ENCODE peak calls at places on chromosomes 16 and 17, in nine cellular contexts. Y, H, A, J, U, Q, V, K and N are unnamed samples.

GRCh38 chr17:72426948-72427760 is 306.3 kb downstream of the SOX9 start:
- DNase-seq in J (no peak), V (peak; percentile 36), A (no peak), Y (no peak), H (no peak), U (no peak), Q (no peak), K (no peak), N (no peak)

GRCh38 chr17:34769049-34769448 is 189.7 kb downstream of the TMEM132E start:
- DNase-seq in Q (no peak), U (no peak), V (no peak), J (no peak), A (no peak), H (peak; percentile 22), Y (no peak), K (no peak), N (no peak)

GRCh38 chr17:42031584-42031983 is 11.7 kb downstream of the NKIRAS2 start:
- DNase-seq in A (no peak), Q (no peak), Y (no peak), J (no peak), K (no peak), V (no peak), H (no peak), U (no peak), N (no peak)

GRCh38 chr17:12789075-12789975 is at the start of gene ARHGAP44:
- DNase-seq in Y (peak; percentile 30), J (no peak), U (peak; percentile 56), V (peak; percentile 73), H (peak; percentile 78), A (no peak), K (peak; percentile 66), Q (peak; percentile 9), N (peak; percentile 74)

GRCh38 chr16:22977294-22977697 is 163.3 kb downstream of the HS3ST2 start:
- DNase-seq in A (no peak), H (no peak), V (no peak), J (no peak), Q (no peak), U (peak; percentile 4), K (no peak), Y (peak; percentile 34), N (no peak)

GRCh38 chr16:672371-672770 is 3.1 kb upstream of the RHBDL1 start:
- DNase-seq in A (no peak), Y (no peak), J (no peak), V (no peak), Q (no peak), U (no peak), K (no peak), H (no peak), N (no peak)

GRCh38 chr16:47888142-47888541 is 267.7 kb downstream of the ABCC12 start:
- DNase-seq in H (no peak), V (no peak), Q (peak; percentile 51), Y (peak; percentile 51), K (no peak), A (no peak), U (no peak), J (no peak), N (no peak)

GRCh38 chr17:52383493-52384100 is 225.1 kb upstream of the CA10 start:
- DNase-seq in A (no peak), V (peak; percentile 71), J (no peak), K (peak; percentile 54), H (no peak), Q (peak; percentile 9), U (peak; percentile 25), Y (no peak), N (peak; percentile 33)

GRCh38 chr16:22342082-22342481 is 32.3 kb downstream of the CDR2 start:
- DNase-seq in Q (no peak), V (no peak), Y (no peak), K (no peak), U (no peak), H (no peak), J (no peak), A (no peak), N (no peak)

GRCh38 chr17:2892305-2892971 is 96.2 kb downstream of the RAP1GAP2 start:
- DNase-seq in A (no peak), Q (peak; percentile 97), J (no peak), H (no peak), K (no peak), Y (peak; percentile 83), V (peak; percentile 74), U (peak; percentile 96), N (no peak)

GRCh38 chr17:65936013-65936412 is 255.9 kb downstream of the CEP112 start:
- DNase-seq in K (no peak), H (no peak), V (no peak), Y (peak; percentile 30), Q (no peak), U (peak; percentile 67), A (no peak), J (no peak), N (no peak)

GRCh38 chr17:80855968-80856862 is 135.4 kb upstream of the CHMP6 start:
- DNase-seq in J (peak; percentile 63), Q (peak; percentile 87), K (no peak), Y (peak; percentile 98), A (peak; percentile 48), U (peak; percentile 99), V (peak; percentile 50), H (no peak), N (no peak)

GRCh38 chr17:48469227-48469626 is 39.2 kb upstream of the SKAP1 start:
- DNase-seq in Q (no peak), Y (no peak), U (no peak), K (no peak), A (no peak), H (no peak), V (no peak), J (no peak), N (no peak)

GRCh38 chr17:76243826-76244679 is 3.8 kb upstream of the RNF157 start:
- DNase-seq in Q (no peak), A (no peak), U (peak; percentile 51), K (no peak), J (no peak), H (no peak), Y (no peak), V (no peak), N (no peak)

GRCh38 chr17:20281860-20282259 is 185.5 kb downstream of the LGALS9B start:
- DNase-seq in V (no peak), K (peak; percentile 46), H (no peak), Y (no peak), J (no peak), Q (no peak), U (no peak), A (no peak), N (no peak)

GRCh38 chr17:35183332-35183731 is 10.9 kb downstream of the SLC35G3 start:
- DNase-seq in Q (no peak), J (no peak), A (no peak), Y (no peak), V (no peak), K (no peak), H (peak; percentile 53), U (no peak), N (no peak)

GRCh38 chr16:6144441-6144840 is 1046.8 kb upstream of the EEF2KMT start:
- DNase-seq in Y (no peak), Q (no peak), J (no peak), H (no peak), K (no peak), A (no peak), V (no peak), U (no peak), N (no peak)

GRCh38 chr16:6148361-6148760 is 1050.8 kb upstream of the EEF2KMT start:
- DNase-seq in Q (no peak), U (no peak), K (no peak), Y (no peak), H (no peak), A (no peak), J (no peak), V (no peak), N (no peak)

GRCh38 chr16:6149031-6149430 is 1051.4 kb upstream of the EEF2KMT start:
- DNase-seq in V (no peak), U (no peak), J (no peak), Y (no peak), A (no peak), H (no peak), K (no peak), Q (no peak), N (no peak)

GRCh38 chr16:6146874-6147425 is 1049.4 kb upstream of the EEF2KMT start:
- DNase-seq in U (no peak), J (no peak), H (no peak), A (no peak), K (no peak), Y (no peak), V (no peak), Q (no peak), N (no peak)
- TF ChIP-seq CTCF in U (no peak), J (no peak), H (no peak), A (no peak), K (no peak), Y (peak; percentile 59), V (no peak), Q (no peak), N (no peak)

GRCh38 chr16:35146031-35146710 is 1686.8 kb downstream of the TP53TG3F start:
- DNase-seq in K (no peak), V (no peak), A (no peak), U (no peak), Q (no peak), Y (no peak), J (no peak), H (no peak), N (no peak)

GRCh38 chr16:35146723-35147458 is 1687.5 kb downstream of the TP53TG3F start:
- DNase-seq in H (no peak), V (no peak), Y (no peak), U (no peak), K (no peak), Q (no peak), J (no peak), A (no peak), N (no peak)

GRCh38 chr16:35148748-35149147 is 1689.3 kb downstream of the TP53TG3F start:
- DNase-seq in V (no peak), K (no peak), A (no peak), H (no peak), U (no peak), Y (no peak), J (no peak), Q (no peak), N (no peak)

GRCh38 chr16:35149550-35149949 is 1690.1 kb downstream of the TP53TG3F start:
- DNase-seq in Q (no peak), K (no peak), J (no peak), V (no peak), U (no peak), A (no peak), Y (no peak), H (no peak), N (no peak)

GRCh38 chr16:35147556-35148504 is 1688.4 kb downstream of the TP53TG3F start:
- DNase-seq in H (no peak), A (no peak), Q (no peak), K (no peak), J (no peak), V (no peak), Y (no peak), U (no peak), N (no peak)
- TF ChIP-seq CTCF in H (no peak), A (no peak), Q (no peak), K (no peak), J (no peak), V (no peak), Y (no peak), U (no peak), N (no peak)

GRCh38 chr17:78840780-78841611 is at the start of gene USP36:
- DNase-seq in A (peak; percentile 100), U (peak; percentile 99), K (peak; percentile 99), J (peak; percentile 100), Q (peak; percentile 89), H (peak; percentile 99), Y (peak; percentile 97), V (peak; percentile 100), N (peak; percentile 99)
- TF ChIP-seq CTCF in A (peak; percentile 44), U (no peak), K (peak; percentile 2), J (no peak), Q (no peak), H (no peak), Y (peak; percentile 17), V (no peak), N (peak; percentile 29)

GRCh38 chr17:5281814-5282638 is at the start of gene RABEP1:
- DNase-seq in A (peak; percentile 95), Q (no peak), J (peak; percentile 90), V (peak; percentile 93), K (peak; percentile 93), Y (peak; percentile 82), H (peak; percentile 89), U (peak; percentile 82), N (peak; percentile 88)
- TF ChIP-seq CTCF in A (peak; percentile 43), Q (no peak), J (no peak), V (no peak), K (no peak), Y (peak; percentile 58), H (no peak), U (no peak), N (peak; percentile 32)